ENCODE peak calls at places on chromosomes 2 and 18, in seven cellular contexts. U, G, H, B, M, L and Y are unnamed samples.

GRCh38 chr2:175619591-175619990 is 382.5 kb downstream of the LNPK start:
- DNase-seq in H (no peak), G (no peak), U (no peak), M (no peak), L (no peak), B (no peak), Y (no peak)

GRCh38 chr2:56011624-56012023 is 88.0 kb upstream of the EFEMP1 start:
- DNase-seq in U (no peak), B (no peak), L (no peak), G (no peak), H (no peak), M (no peak), Y (no peak)

GRCh38 chr2:51065276-51065675 is 33.3 kb upstream of the NRXN1 start:
- DNase-seq in G (no peak), H (no peak), U (no peak), B (no peak), L (no peak), M (no peak), Y (no peak)

GRCh38 chr2:71784734-71785549 is 331.6 kb downstream of the DYSF start:
- DNase-seq in H (peak; percentile 25), G (no peak), M (no peak), B (no peak), L (peak; percentile 74), U (peak; percentile 6), Y (no peak)

GRCh38 chr2:140880573-140880972 is 1250.2 kb downstream of the LRP1B start:
- DNase-seq in L (no peak), G (no peak), B (peak; percentile 14), U (no peak), M (no peak), H (no peak), Y (no peak)

GRCh38 chr18:22348521-22349316 is 69.0 kb downstream of the CTAGE1 start:
- DNase-seq in M (peak; percentile 80), U (no peak), B (peak; percentile 62), L (peak; percentile 61), H (peak; percentile 74), G (peak; percentile 82), Y (peak; percentile 33)

GRCh38 chr2:121044412-121044811 is 240.6 kb downstream of the TFCP2L1 start:
- DNase-seq in B (no peak), H (peak; percentile 57), L (no peak), M (peak; percentile 61), G (peak; percentile 40), U (no peak), Y (peak; percentile 10)

GRCh38 chr2:24327988-24328387 is 32.3 kb downstream of the ITSN2 start:
- DNase-seq in B (no peak), M (peak; percentile 13), L (no peak), H (no peak), G (no peak), U (no peak), Y (no peak)

GRCh38 chr2:201854221-201854801 is 48.0 kb downstream of the CDK15 start:
- DNase-seq in G (no peak), M (no peak), H (no peak), L (peak; percentile 73), U (no peak), B (peak; percentile 98), Y (no peak)

GRCh38 chr2:53167227-53167626 is 600.4 kb upstream of the CHAC2 start:
- DNase-seq in L (no peak), U (no peak), G (no peak), M (no peak), H (no peak), B (no peak), Y (no peak)

GRCh38 chr2:37706784-37707183 is 35.3 kb upstream of the CDC42EP3 start:
- DNase-seq in U (no peak), L (no peak), M (no peak), B (no peak), H (no peak), G (no peak), Y (no peak)

GRCh38 chr2:211468217-211468616 is 911.8 kb downstream of the CPS1 start:
- DNase-seq in G (no peak), B (no peak), M (no peak), H (no peak), U (no peak), L (no peak), Y (no peak)

GRCh38 chr2:43224571-43225092 is 1.8 kb downstream of the ZFP36L2 start:
- DNase-seq in G (no peak), H (no peak), B (no peak), U (no peak), M (peak; percentile 51), L (no peak), Y (peak; percentile 60)

DNA sequence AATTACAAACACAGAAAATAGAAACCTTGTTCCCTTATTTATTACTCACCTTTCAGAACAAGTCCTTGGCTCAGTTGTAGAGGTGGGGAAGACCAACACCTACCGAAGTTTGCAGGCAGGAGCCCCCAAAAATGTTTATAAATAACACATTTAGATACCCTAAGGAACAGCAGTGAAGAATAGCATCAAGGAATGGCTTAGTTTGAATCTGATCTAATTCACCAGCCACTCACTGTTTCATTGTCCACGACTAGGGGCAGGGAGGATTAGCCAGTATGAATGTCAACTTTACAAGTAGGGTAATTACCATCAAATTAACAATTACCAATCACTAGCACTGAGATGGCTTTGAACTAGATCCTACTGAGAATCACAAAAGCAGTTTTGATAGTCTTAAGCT is 65.4 kb downstream of the PRPF40A start:
- DNase-seq in M (no peak), B (no peak), G (no peak), H (no peak), U (no peak), L (no peak), Y (no peak)
- TF ChIP-seq CTCF in M (no peak), B (no peak), G (no peak), H (no peak), U (no peak), L (no peak), Y (no peak)

GRCh38 chr2:16722677-16723076 is 57.0 kb upstream of the CYRIA start:
- DNase-seq in M (peak; percentile 74), L (no peak), H (peak; percentile 81), G (no peak), B (no peak), U (no peak), Y (no peak)
- TF ChIP-seq CTCF in M (peak; percentile 82), L (no peak), H (peak; percentile 57), G (no peak), B (no peak), U (no peak), Y (no peak)

GRCh38 chr2:96580771-96581170 is 44.2 kb downstream of the ARID5A start:
- DNase-seq in B (no peak), G (no peak), H (peak; percentile 74), U (no peak), M (peak; percentile 56), L (peak; percentile 43), Y (peak; percentile 12)
- TF ChIP-seq CTCF in B (no peak), G (no peak), H (peak; percentile 61), U (peak; percentile 39), M (peak; percentile 43), L (no peak), Y (no peak)

GRCh38 chr18:12092398-12093229 is 1.0 kb upstream of the ANKRD62 start:
- DNase-seq in M (peak; percentile 69), L (peak; percentile 20), H (peak; percentile 72), G (peak; percentile 76), B (no peak), U (peak; percentile 50), Y (no peak)
- TF ChIP-seq CTCF in M (peak; percentile 90), L (no peak), H (peak; percentile 63), G (peak; percentile 28), B (no peak), U (peak; percentile 38), Y (no peak)

GRCh38 chr2:22110244-22110651 is 986.5 kb downstream of the TDRD15 start:
- DNase-seq in H (no peak), B (no peak), G (no peak), U (no peak), L (no peak), M (peak; percentile 2), Y (no peak)
- TF ChIP-seq CTCF in H (peak; percentile 41), B (no peak), G (no peak), U (no peak), L (no peak), M (no peak), Y (no peak)

GRCh38 chr2:233006648-233007047 is 6.4 kb downstream of the NGEF start:
- DNase-seq in U (no peak), G (no peak), M (no peak), H (no peak), B (no peak), L (no peak), Y (no peak)
- TF ChIP-seq CTCF in U (no peak), G (no peak), M (no peak), H (no peak), B (no peak), L (no peak), Y (no peak)

GRCh38 chr18:5625076-5625475 is 81.3 kb upstream of the EPB41L3 start:
- DNase-seq in B (no peak), G (no peak), U (no peak), H (peak; percentile 48), L (no peak), M (peak; percentile 63), Y (no peak)

GRCh38 chr18:5626130-5626880 is 82.5 kb upstream of the EPB41L3 start:
- DNase-seq in U (no peak), M (no peak), B (no peak), H (no peak), G (no peak), L (no peak), Y (no peak)

GRCh38 chr18:5628512-5629255 is 84.9 kb upstream of the EPB41L3 start:
- DNase-seq in G (peak; percentile 89), H (no peak), L (no peak), M (peak; percentile 63), U (peak; percentile 45), B (peak; percentile 48), Y (peak; percentile 12)

GRCh38 chr18:5630057-5630765 is 86.4 kb upstream of the EPB41L3 start:
- DNase-seq in U (peak; percentile 45), H (peak; percentile 91), L (peak; percentile 20), G (peak; percentile 93), M (peak; percentile 91), B (peak; percentile 61), Y (peak; percentile 37)

DNA sequence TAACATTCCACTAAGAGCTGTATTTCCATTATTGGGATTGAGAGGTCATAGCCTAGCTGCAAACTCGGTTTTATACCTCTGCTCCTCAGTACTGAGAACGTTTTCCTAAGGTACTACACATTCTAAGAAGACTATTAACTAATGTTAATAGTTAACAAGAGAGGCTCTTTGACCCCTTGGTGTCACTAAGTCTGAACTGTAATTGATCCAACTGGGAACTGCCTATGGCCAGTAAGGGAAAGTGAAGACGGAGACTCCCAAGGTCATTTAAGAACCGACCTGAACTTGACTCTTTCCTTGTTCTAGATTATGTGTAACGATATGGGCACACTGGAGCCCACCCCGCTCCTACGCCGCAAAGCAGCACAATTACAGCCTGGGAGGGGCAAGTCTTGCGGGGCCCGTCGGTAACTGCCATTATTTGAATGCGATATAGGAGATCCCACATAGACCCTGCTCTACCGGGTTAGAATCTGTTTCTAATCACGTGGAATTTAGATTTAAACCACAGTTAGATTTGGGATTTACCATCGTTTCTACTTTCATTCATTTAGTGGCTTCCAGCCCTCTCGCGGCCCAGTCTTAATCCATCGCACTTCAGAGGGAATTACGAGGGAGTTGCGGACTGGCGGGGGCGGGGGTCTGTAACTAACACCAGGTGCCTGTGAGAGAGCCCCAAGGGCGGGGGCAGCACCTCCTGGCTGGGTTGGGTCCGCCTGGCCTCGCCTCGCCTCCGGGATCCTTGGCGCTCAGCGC is 84.1 kb upstream of the EPB41L3 start:
- DNase-seq in U (no peak), H (peak; percentile 46), B (no peak), G (no peak), L (no peak), M (peak; percentile 28), Y (peak; percentile 1)
- TF ChIP-seq CTCF in U (no peak), H (no peak), B (no peak), G (no peak), L (no peak), M (no peak), Y (no peak)